ENCODE peak calls at places on chromosomes 2 and 18, in ten cellular contexts. A is Right ventricle myocardium superior, F is GM03348, Z is nucleus accumbens, V is PC-3, T is left ventricle myocardium inferior, Q is psoas muscle, X is spleen, B is activated T-cell treated with anti-CD3 and anti-CD28 coated beads for 1 hour, K is AG04450. Y is an unnamed sample.

GRCh38 chr2:96913398-96914202 is 43.7 kb upstream of the SEMA4C start:
- DNase-seq in A (no peak), F (no peak), K (no peak), T (no peak), V (no peak), Z (no peak), Q (no peak), X (peak; percentile 81), B (peak; percentile 50), Y (peak; percentile 61)

GRCh38 chr2:193868132-193868531 is 1673.4 kb upstream of the TMEFF2 start:
- DNase-seq in K (no peak), B (no peak), Q (no peak), A (no peak), F (no peak), V (no peak), Z (no peak), X (no peak), T (no peak), Y (no peak)

GRCh38 chr2:219230201-219230540 is 565 bp downstream of the ANKZF1 start:
- DNase-seq in F (peak; percentile 57), Z (no peak), K (no peak), V (peak; percentile 67), T (no peak), X (peak; percentile 92), B (no peak), Q (peak; percentile 74), A (peak; percentile 66), Y (peak; percentile 70)

GRCh38 chr2:9637330-9637729 is 6.5 kb upstream of the YWHAQ start:
- DNase-seq in F (peak; percentile 59), X (no peak), B (no peak), T (no peak), Z (peak; percentile 70), A (no peak), V (peak; percentile 82), Q (no peak), K (no peak), Y (no peak)

GRCh38 chr2:47339745-47340541 is 63.0 kb upstream of the MSH2 start:
- DNase-seq in A (no peak), B (no peak), K (no peak), X (no peak), Z (no peak), F (peak; percentile 31), T (no peak), Q (no peak), V (peak; percentile 97), Y (peak; percentile 28)

GRCh38 chr18:75076286-75076685 is 132.7 kb downstream of the PTGR3 start:
- DNase-seq in F (no peak), V (no peak), B (no peak), X (no peak), T (no peak), Z (no peak), A (no peak), K (no peak), Q (no peak), Y (no peak)

GRCh38 chr2:166384774-166385173 is 9.0 kb upstream of the SCN9A start:
- DNase-seq in A (no peak), X (no peak), B (no peak), Q (no peak), V (peak; percentile 85), F (peak; percentile 40), T (no peak), Z (no peak), K (no peak), Y (no peak)

GRCh38 chr2:11892041-11892440 is 145.6 kb downstream of the LPIN1 start:
- DNase-seq in T (no peak), Q (no peak), X (no peak), K (no peak), A (no peak), Z (no peak), B (no peak), V (no peak), F (no peak), Y (no peak)

GRCh38 chr2:240349133-240350005 is 86.1 kb upstream of the GPC1 start:
- DNase-seq in X (no peak), B (no peak), A (no peak), V (no peak), Z (no peak), Q (no peak), K (no peak), F (no peak), T (no peak), Y (no peak)

GRCh38 chr2:182980115-182980514 is 58.1 kb downstream of the NCKAP1 start:
- DNase-seq in K (no peak), B (no peak), A (no peak), F (peak; percentile 56), Q (no peak), Z (no peak), T (no peak), V (peak; percentile 69), X (no peak), Y (no peak)

GRCh38 chr2:188974184-188974583 is at the start of gene COL3A1:
- DNase-seq in X (no peak), Q (peak; percentile 50), V (no peak), K (peak; percentile 71), F (peak; percentile 37), A (peak; percentile 45), Z (no peak), B (no peak), T (peak; percentile 39), Y (peak; percentile 61)

GRCh38 chr2:238947920-238948710 is 100.2 kb downstream of the TWIST2 start:
- DNase-seq in Z (no peak), T (peak; percentile 62), X (peak; percentile 60), B (no peak), Q (no peak), V (peak; percentile 98), A (peak; percentile 77), K (peak; percentile 60), F (peak; percentile 89), Y (peak; percentile 89)

GRCh38 chr2:19124135-19124534 is 234.3 kb downstream of the OSR1 start:
- DNase-seq in B (no peak), Q (no peak), Z (no peak), K (peak; percentile 66), X (no peak), V (peak; percentile 66), A (no peak), T (no peak), F (peak; percentile 69), Y (no peak)

GRCh38 chr2:188811522-188811921 is 162.7 kb upstream of the COL3A1 start:
- DNase-seq in X (no peak), T (no peak), A (no peak), F (peak; percentile 45), Q (no peak), Z (no peak), V (peak; percentile 8), B (no peak), K (no peak), Y (no peak)

GRCh38 chr2:155947069-155947468 is 385.5 kb downstream of the NR4A2 start:
- DNase-seq in T (no peak), A (no peak), Z (no peak), V (no peak), X (no peak), K (no peak), F (no peak), Q (no peak), B (no peak), Y (no peak)

GRCh38 chr2:164597988-164598387 is 23.3 kb downstream of the GRB14 start:
- DNase-seq in B (no peak), V (no peak), Z (no peak), Q (no peak), T (no peak), A (no peak), F (no peak), K (no peak), X (no peak), Y (no peak)

GRCh38 chr2:12397861-12398260 is 318.9 kb upstream of the TRIB2 start:
- DNase-seq in K (no peak), B (no peak), X (no peak), Q (no peak), T (no peak), A (peak; percentile 41), F (peak; percentile 19), Z (no peak), V (no peak), Y (peak; percentile 34)

GRCh38 chr2:166126014-166126639 is 1.7 kb downstream of the SCN1A start:
- DNase-seq in T (no peak), Z (no peak), Q (no peak), V (no peak), K (no peak), X (no peak), F (peak; percentile 23), A (no peak), B (no peak), Y (no peak)

GRCh38 chr2:84201158-84201557 is 257.9 kb downstream of the SUCLG1 start:
- DNase-seq in X (no peak), V (no peak), Q (no peak), B (no peak), F (no peak), T (no peak), Z (no peak), A (no peak), K (no peak), Y (no peak)

GRCh38 chr2:20151116-20151571 is 73.8 kb downstream of the SDC1 start:
- DNase-seq in F (no peak), T (no peak), K (no peak), A (no peak), B (no peak), Q (no peak), Z (no peak), X (no peak), V (no peak), Y (no peak)

GRCh38 chr18:5630057-5630765 is 86.4 kb upstream of the EPB41L3 start:
- DNase-seq in B (no peak), F (peak; percentile 89), Z (peak; percentile 15), A (peak; percentile 85), K (no peak), Q (peak; percentile 77), X (peak; percentile 80), V (peak; percentile 4), T (peak; percentile 69), Y (peak; percentile 91)

GRCh38 chr2:237581751-237582746 is 8.5 kb downstream of the RAB17 start:
- DNase-seq in X (no peak), B (no peak), V (no peak), Z (peak; percentile 18), F (peak; percentile 81), A (peak; percentile 88), K (no peak), T (peak; percentile 81), Q (peak; percentile 77), Y (peak; percentile 76)

GRCh38 chr2:46936566-46936965 is 21.0 kb upstream of the MCFD2 start:
- DNase-seq in T (no peak), X (no peak), A (no peak), B (no peak), V (no peak), K (no peak), F (peak; percentile 13), Z (no peak), Q (no peak), Y (no peak)

GRCh38 chr2:73823916-73824523 is 4.7 kb upstream of the STAMBP start:
- DNase-seq in Z (no peak), T (no peak), V (peak; percentile 82), Q (no peak), F (peak; percentile 61), A (no peak), X (no peak), K (peak; percentile 76), B (no peak), Y (no peak)

GRCh38 chr2:134683561-134684112 is 35.2 kb downstream of the TMEM163 start:
- DNase-seq in Z (no peak), Q (no peak), V (peak; percentile 86), T (no peak), A (no peak), X (no peak), K (no peak), F (no peak), B (no peak), Y (no peak)

GRCh38 chr2:71578665-71579371 is 125.5 kb downstream of the DYSF start:
- DNase-seq in Q (peak; percentile 71), T (peak; percentile 73), A (peak; percentile 86), F (peak; percentile 77), Z (peak; percentile 89), B (no peak), V (no peak), K (no peak), X (no peak), Y (peak; percentile 93)

GRCh38 chr2:128421861-128422311 is 103.2 kb upstream of the HS6ST1 start:
- DNase-seq in T (no peak), X (peak; percentile 58), V (no peak), Z (no peak), Q (peak; percentile 50), B (no peak), F (no peak), A (no peak), K (no peak), Y (peak; percentile 24)

GRCh38 chr18:29076645-29077044 is 899.7 kb upstream of the CDH2 start:
- DNase-seq in T (no peak), V (no peak), A (no peak), K (no peak), X (no peak), Q (no peak), Z (no peak), F (no peak), B (no peak), Y (no peak)

Y was measured in right cardiac atrium.